ENCODE peak calls at places on chromosomes 3 and 15, in eight cellular contexts. G is stomach, V is heart left ventricle, K is ovary, Y is K562, F is HCT116, D is right lobe of liver, Q is tibial nerve. H is an unnamed sample.

GRCh38 chr3:59872121-59872520 is 822.3 kb upstream of the CFAP20DC start:
- DNase-seq in G (no peak), V (no peak), K (no peak), Y (no peak), F (no peak), D (no peak), Q (no peak), H (no peak)

GRCh38 chr3:29764059-29764458 is 483.2 kb downstream of the RBMS3 start:
- DNase-seq in G (no peak), V (no peak), K (no peak), Y (no peak), F (no peak), D (no peak), Q (no peak), H (no peak)

GRCh38 chr3:183159319-183159718 is 3.2 kb downstream of the LAMP3 start:
- DNase-seq in G (no peak), V (no peak), K (no peak), Y (peak), F (no peak), D (no peak), Q (no peak), H (peak)

GRCh38 chr3:44886561-44886960 is 12.2 kb downstream of the TGM4 start:
- DNase-seq in G (no peak), V (no peak), K (no peak), Y (no peak), F (no peak), D (no peak), Q (no peak), H (no peak)

GRCh38 chr3:10602769-10603768 is 97.7 kb upstream of the ATP2B2 start:
- DNase-seq in G (no peak), V (no peak), K (no peak), Y (no peak), F (no peak), D (no peak), Q (no peak), H (peak)

GRCh38 chr15:72195101-72195511 is 2.5 kb downstream of the GRAMD2A start:
- DNase-seq in G (no peak), V (no peak), K (no peak), Y (peak), F (no peak), D (no peak), Q (no peak), H (peak)

GRCh38 chr15:72787521-72787920 is 4.0 kb upstream of the ADPGK start:
- DNase-seq in G (no peak), V (no peak), K (no peak), Y (no peak), F (no peak), D (no peak), Q (no peak), H (no peak)

GRCh38 chr15:77568014-77568959 is 64.4 kb downstream of the LINGO1 start:
- DNase-seq in G (no peak), V (no peak), K (peak), Y (no peak), F (no peak), D (no peak), Q (no peak), H (peak)

GRCh38 chr3:10173926-10174435 is 9.3 kb downstream of the IRAK2 start:
- DNase-seq in G (peak), V (peak), K (no peak), Y (peak), F (no peak), D (peak), Q (peak), H (peak)

GRCh38 chr15:57019496-57020160 is 101.2 kb downstream of the TCF12 start:
- DNase-seq in G (no peak), V (no peak), K (no peak), Y (no peak), F (no peak), D (no peak), Q (peak), H (no peak)

GRCh38 chr3:46853441-46854410 is 9.5 kb downstream of the MYL3 start:
- DNase-seq in G (no peak), V (peak), K (no peak), Y (no peak), F (no peak), D (no peak), Q (no peak), H (no peak)

GRCh38 chr15:63157891-63158431 is 684 bp upstream of the RPS27L start:
- DNase-seq in G (peak), V (peak), K (peak), Y (peak), F (peak), D (no peak), Q (peak), H (peak)

GRCh38 chr3:143736651-143737050 is 111.6 kb downstream of the SLC9A9 start:
- DNase-seq in G (no peak), V (no peak), K (no peak), Y (no peak), F (no peak), D (no peak), Q (no peak), H (no peak)

GRCh38 chr3:52685285-52685704 is 418 bp downstream of the PBRM1 start:
- DNase-seq in G (peak), V (peak), K (no peak), Y (peak), F (peak), D (peak), Q (peak), H (peak)

GRCh38 chr15:101578443-101578894 is 73.7 kb downstream of the TM2D3 start:
- DNase-seq in G (peak), V (peak), K (no peak), Y (peak), F (peak), D (peak), Q (no peak), H (peak)

GRCh38 chr3:22836131-22836530 is 367.0 kb upstream of the UBE2E2 start:
- DNase-seq in G (no peak), V (no peak), K (no peak), Y (no peak), F (no peak), D (no peak), Q (no peak), H (no peak)

GRCh38 chr3:123713211-123713610 is 128.4 kb upstream of the HACD2 start:
- DNase-seq in G (no peak), V (no peak), K (no peak), Y (no peak), F (no peak), D (no peak), Q (no peak), H (no peak)

DNA sequence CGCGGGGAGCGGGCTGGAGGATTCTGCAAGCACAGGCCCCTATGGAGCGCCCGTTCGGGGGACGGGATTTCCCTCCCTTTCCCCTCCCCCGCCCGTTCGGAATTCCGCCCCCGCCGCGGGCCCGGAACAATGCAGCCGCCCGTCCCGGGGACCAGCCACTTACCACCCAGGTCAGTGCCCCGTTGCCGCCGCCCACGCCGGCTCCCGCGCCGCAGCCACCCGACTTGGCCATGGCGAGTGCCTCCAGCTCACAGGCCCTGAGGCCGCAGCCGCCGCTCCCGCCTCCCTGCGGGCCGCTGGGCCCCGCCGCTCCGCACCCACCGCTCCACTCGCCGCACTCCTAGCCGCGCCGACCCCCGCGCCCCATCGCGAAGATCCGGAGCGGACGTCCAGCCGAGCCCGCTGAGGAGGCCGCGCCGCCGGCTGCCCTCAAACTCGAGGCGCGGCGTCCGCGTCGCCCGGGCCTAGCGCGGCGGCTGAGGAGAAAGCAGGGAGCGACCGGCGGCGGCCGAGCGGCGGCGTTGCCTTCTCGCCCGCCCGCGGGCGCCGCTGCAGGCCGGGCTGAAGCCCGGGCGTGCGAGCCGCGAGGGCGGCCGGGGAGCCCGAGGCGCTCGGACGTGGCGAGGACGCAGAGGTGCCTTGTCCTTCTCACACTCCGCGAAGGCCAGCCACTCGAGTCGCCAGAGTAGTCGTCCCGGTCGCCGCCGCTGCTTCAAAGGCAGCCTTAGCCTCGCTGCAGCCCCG is 469 bp downstream of the TOP2B start:
- DNase-seq in G (peak), V (peak), K (peak), Y (peak), F (peak), D (peak), Q (peak), H (peak)
- TF ChIP-seq POLR2A in G (no peak), V (no peak), K (no peak), Y (no peak), F (no peak), D (no peak), Q (no peak), H (no peak)

GRCh38 chr3:101828289-101828688 is 21.0 kb upstream of the NFKBIZ start:
- DNase-seq in G (no peak), V (no peak), K (no peak), Y (no peak), F (no peak), D (no peak), Q (no peak), H (no peak)

GRCh38 chr3:101829878-101830277 is 19.4 kb upstream of the NFKBIZ start:
- DNase-seq in G (no peak), V (no peak), K (no peak), Y (no peak), F (no peak), D (no peak), Q (no peak), H (no peak)

GRCh38 chr3:101827211-101828174 is 21.8 kb upstream of the NFKBIZ start:
- DNase-seq in G (peak), V (peak), K (peak), Y (peak), F (peak), D (peak), Q (peak), H (peak)

GRCh38 chr3:101825904-101826445 is 23.3 kb upstream of the NFKBIZ start:
- DNase-seq in G (no peak), V (no peak), K (no peak), Y (no peak), F (no peak), D (no peak), Q (no peak), H (no peak)

DNA sequence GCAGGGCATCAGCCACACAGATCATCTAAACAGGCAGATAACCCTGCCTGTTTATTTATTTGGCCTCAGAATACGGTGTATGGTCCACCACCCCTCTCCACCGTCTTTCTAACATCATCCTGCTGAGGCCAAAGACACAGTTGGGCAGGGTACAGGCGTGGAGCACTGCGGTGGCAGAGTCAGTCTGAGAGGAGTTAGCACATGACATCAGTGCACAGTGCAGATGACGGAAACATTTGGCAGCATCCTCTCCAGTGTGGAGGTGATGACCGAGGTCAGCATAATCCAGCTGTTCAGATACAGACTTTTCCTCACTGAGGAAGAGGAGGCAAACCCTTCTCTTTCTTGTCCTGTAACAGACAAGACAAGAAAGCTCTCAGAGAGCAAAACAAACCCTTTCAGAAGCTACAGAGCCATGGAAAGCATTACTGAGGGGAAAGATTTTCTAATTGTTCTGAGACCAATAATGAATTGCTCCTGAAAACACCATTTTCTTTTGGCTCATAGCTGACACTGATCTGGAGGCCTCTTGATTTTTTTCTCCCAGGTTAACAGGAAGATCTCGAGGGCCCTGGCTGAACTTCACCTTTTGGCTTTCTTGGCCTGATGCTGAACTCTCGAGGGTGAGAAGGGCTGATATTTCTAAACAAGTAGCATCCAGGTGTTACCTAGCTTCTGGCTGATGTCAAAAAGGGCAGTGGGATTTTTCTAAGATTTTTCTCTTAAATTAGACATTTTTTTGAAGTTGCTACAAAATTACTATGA is 20.1 kb upstream of the NFKBIZ start:
- DNase-seq in G (peak), V (peak), K (peak), Y (no peak), F (no peak), D (peak), Q (peak), H (no peak)
- H3K4me3 ChIP-seq in G (peak), V (peak), K (peak), Y (no peak), F (no peak), D (peak), Q (no peak), H (no peak)

GRCh38 chr3:170811928-170812591 is 57.9 kb downstream of the RPL22L1 start:
- DNase-seq in G (peak), V (peak), K (peak), Y (peak), F (peak), D (peak), Q (peak), H (peak)
- TF ChIP-seq POLR2A in G (no peak), V (no peak), K (no peak), Y (no peak), F (no peak), D (no peak), Q (no peak), H (no peak)

GRCh38 chr3:71143493-71143892 is 440.0 kb downstream of the FOXP1 start:
- DNase-seq in G (no peak), V (no peak), K (no peak), Y (no peak), F (no peak), D (no peak), Q (no peak), H (no peak)

GRCh38 chr3:71140477-71140876 is 443.1 kb downstream of the FOXP1 start:
- DNase-seq in G (no peak), V (no peak), K (no peak), Y (no peak), F (no peak), D (no peak), Q (no peak), H (no peak)

GRCh38 chr3:71139501-71139900 is 444.0 kb downstream of the FOXP1 start:
- DNase-seq in G (no peak), V (no peak), K (no peak), Y (no peak), F (no peak), D (no peak), Q (no peak), H (no peak)

GRCh38 chr3:71144525-71145253 is 438.8 kb downstream of the FOXP1 start:
- DNase-seq in G (no peak), V (no peak), K (no peak), Y (no peak), F (no peak), D (no peak), Q (no peak), H (no peak)

DNA sequence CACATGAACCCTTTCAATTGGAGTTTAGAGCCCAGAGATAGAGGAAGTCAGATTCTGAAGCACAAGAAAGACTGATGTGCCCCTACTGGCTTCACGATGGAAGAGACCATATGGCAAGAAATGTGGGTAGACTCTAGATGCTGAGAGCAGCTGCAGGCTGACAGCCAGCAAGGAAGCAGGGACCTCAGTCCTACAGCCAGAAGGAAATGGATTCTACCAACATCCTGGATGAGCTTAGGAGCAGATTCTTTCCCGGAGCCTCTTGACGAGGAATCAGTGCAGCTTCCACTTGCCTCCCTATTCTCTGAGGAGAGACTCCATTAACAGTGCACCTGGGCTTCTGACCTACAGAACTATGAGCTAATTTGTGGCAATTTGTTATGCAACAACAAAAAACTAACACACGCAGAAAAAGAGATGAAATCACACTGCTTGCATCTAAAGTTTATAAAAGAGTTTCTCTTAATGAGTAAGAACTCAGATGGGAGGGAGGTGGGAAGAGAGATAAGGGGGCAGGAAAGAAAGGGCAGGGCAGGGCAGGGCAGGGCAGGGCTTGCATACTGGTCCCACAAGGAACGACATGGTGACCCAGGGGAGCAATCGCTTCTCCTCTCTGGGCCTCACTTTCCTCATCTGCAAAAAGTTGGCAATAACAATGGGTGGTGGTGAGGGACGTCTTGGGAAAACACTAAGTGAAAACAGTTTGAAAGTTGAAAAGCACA is 440.9 kb downstream of the FOXP1 start:
- DNase-seq in G (no peak), V (no peak), K (no peak), Y (no peak), F (no peak), D (no peak), Q (no peak), H (peak)
- H3K4me3 ChIP-seq in G (no peak), V (no peak), K (no peak), Y (no peak), F (no peak), D (no peak), Q (no peak), H (no peak)

H was measured in NB4.